ENCODE peak calls at places on chromosomes 2 and 18, in six cellular contexts. One of them, this sample, is unnamed.

GRCh38 chr2:100954044-100954420 is 48.1 kb upstream of the RPL31 start:
- DNase-seq in progenitor cell of endocrine pancreas: no peak
- DNase-seq in colonic mucosa: no peak
- DNase-seq in iris pigment epithelial cell: no peak
- DNase-seq in fibroblast of gingiva: no peak
- DNase-seq in EH: no peak
- DNase-seq in this sample: no peak

GRCh38 chr2:235527806-235528480 is 34.1 kb downstream of the AGAP1 start:
- DNase-seq in colonic mucosa: no peak
- DNase-seq in progenitor cell of endocrine pancreas: no peak
- DNase-seq in EH: no peak
- DNase-seq in iris pigment epithelial cell: peak
- DNase-seq in fibroblast of gingiva: no peak
- DNase-seq in this sample: no peak

GRCh38 chr2:43302311-43303051 is 76.1 kb upstream of the ZFP36L2 start:
- DNase-seq in EH: peak
- DNase-seq in progenitor cell of endocrine pancreas: no peak
- DNase-seq in colonic mucosa: no peak
- DNase-seq in iris pigment epithelial cell: no peak
- DNase-seq in fibroblast of gingiva: no peak
- DNase-seq in this sample: no peak

GRCh38 chr2:71469403-71470398 is 16.3 kb downstream of the DYSF start:
- DNase-seq in progenitor cell of endocrine pancreas: no peak
- DNase-seq in EH: no peak
- DNase-seq in fibroblast of gingiva: no peak
- DNase-seq in colonic mucosa: no peak
- DNase-seq in iris pigment epithelial cell: no peak
- DNase-seq in this sample: no peak

GRCh38 chr18:26089247-26090129 is 925 bp downstream of the SS18 start:
- DNase-seq in EH: peak
- DNase-seq in progenitor cell of endocrine pancreas: peak
- DNase-seq in colonic mucosa: peak
- DNase-seq in fibroblast of gingiva: peak
- DNase-seq in iris pigment epithelial cell: peak
- DNase-seq in this sample: no peak

GRCh38 chr2:237886702-237887481 is 27.5 kb downstream of the RAMP1 start:
- DNase-seq in EH: no peak
- DNase-seq in colonic mucosa: no peak
- DNase-seq in iris pigment epithelial cell: peak
- DNase-seq in progenitor cell of endocrine pancreas: no peak
- DNase-seq in fibroblast of gingiva: no peak
- DNase-seq in this sample: peak

GRCh38 chr2:188381614-188382013 is 89.9 kb downstream of the GULP1 start:
- DNase-seq in colonic mucosa: no peak
- DNase-seq in progenitor cell of endocrine pancreas: no peak
- DNase-seq in EH: peak
- DNase-seq in fibroblast of gingiva: peak
- DNase-seq in iris pigment epithelial cell: peak
- DNase-seq in this sample: no peak

GRCh38 chr18:22300665-22301636 is 116.8 kb downstream of the CTAGE1 start:
- DNase-seq in fibroblast of gingiva: no peak
- DNase-seq in colonic mucosa: peak
- DNase-seq in progenitor cell of endocrine pancreas: no peak
- DNase-seq in EH: no peak
- DNase-seq in iris pigment epithelial cell: no peak
- DNase-seq in this sample: no peak

GRCh38 chr2:108927936-108928659 is 60.9 kb downstream of the EDAR start:
- DNase-seq in fibroblast of gingiva: peak
- DNase-seq in EH: peak
- DNase-seq in progenitor cell of endocrine pancreas: no peak
- DNase-seq in colonic mucosa: peak
- DNase-seq in iris pigment epithelial cell: peak
- DNase-seq in this sample: peak

GRCh38 chr2:236169741-236170654 is 1.8 kb upstream of the GBX2 start:
- DNase-seq in EH: peak
- DNase-seq in progenitor cell of endocrine pancreas: no peak
- DNase-seq in colonic mucosa: no peak
- DNase-seq in iris pigment epithelial cell: no peak
- DNase-seq in fibroblast of gingiva: no peak
- DNase-seq in this sample: no peak

GRCh38 chr18:58858591-58859468 is 5.8 kb upstream of the ZNF532 start:
- DNase-seq in EH: peak
- DNase-seq in iris pigment epithelial cell: no peak
- DNase-seq in fibroblast of gingiva: peak
- DNase-seq in colonic mucosa: peak
- DNase-seq in progenitor cell of endocrine pancreas: no peak
- DNase-seq in this sample: peak

GRCh38 chr2:145253492-145253891 is 733.6 kb upstream of the ZEB2 start:
- DNase-seq in colonic mucosa: no peak
- DNase-seq in EH: no peak
- DNase-seq in iris pigment epithelial cell: no peak
- DNase-seq in progenitor cell of endocrine pancreas: no peak
- DNase-seq in fibroblast of gingiva: no peak
- DNase-seq in this sample: no peak

GRCh38 chr2:235605999-235606715 is 112.3 kb downstream of the AGAP1 start:
- DNase-seq in colonic mucosa: no peak
- DNase-seq in progenitor cell of endocrine pancreas: no peak
- DNase-seq in iris pigment epithelial cell: peak
- DNase-seq in fibroblast of gingiva: peak
- DNase-seq in EH: peak
- DNase-seq in this sample: no peak

This sample was measured in Peyer's patch.